ENCODE peak calls at places on chromosomes 3 and 15, in four cellular contexts. N is fibroblast of pulmonary artery, X is iPS DF 6.9, D is NCI-H1694. E is an unnamed sample.

GRCh38 chr3:67044955-67045354 is 46.8 kb downstream of the KBTBD8 start:
- DNase-seq in D (no peak), X (no peak), N (no peak), E (peak; percentile 36)

GRCh38 chr3:136626448-136626847 is 125.7 kb downstream of the STAG1 start:
- DNase-seq in D (no peak), X (no peak), N (no peak), E (no peak)

GRCh38 chr3:115239717-115240116 is 92.6 kb upstream of the ZBTB20 start:
- DNase-seq in X (no peak), D (no peak), N (peak; percentile 99), E (peak; percentile 99)

GRCh38 chr3:28117598-28117997 is 123.8 kb upstream of the CMC1 start:
- DNase-seq in N (no peak), X (no peak), D (no peak), E (no peak)

GRCh38 chr3:97662264-97662663 is 102.3 kb upstream of the ARL6 start:
- DNase-seq in X (no peak), D (no peak), N (no peak), E (no peak)

GRCh38 chr3:195450731-195451229 is 8.0 kb upstream of the ACAP2 start:
- DNase-seq in X (no peak), N (peak; percentile 97), D (no peak), E (peak; percentile 24)

GRCh38 chr3:58518304-58518789 is 18.6 kb downstream of the ACOX2 start:
- DNase-seq in D (no peak), N (no peak), X (no peak), E (no peak)

GRCh38 chr3:123620338-123620737 is 35.5 kb upstream of the HACD2 start:
- DNase-seq in D (no peak), N (peak; percentile 17), X (no peak), E (peak; percentile 63)

GRCh38 chr3:190684776-190685175 is 170.9 kb downstream of the IL1RAP start:
- DNase-seq in N (no peak), D (no peak), X (no peak), E (no peak)

GRCh38 chr15:66298803-66299251 is 5.5 kb downstream of the DIS3L start:
- DNase-seq in D (peak; percentile 94), N (no peak), X (no peak), E (peak; percentile 6)

GRCh38 chr3:105780114-105780513 is 88.7 kb downstream of the CBLB start:
- DNase-seq in D (no peak), X (no peak), N (peak; percentile 75), E (no peak)

GRCh38 chr3:138442433-138442832 is 8.0 kb downstream of the ESYT3 start:
- DNase-seq in N (peak; percentile 46), X (no peak), D (no peak), E (peak; percentile 31)

GRCh38 chr15:55800216-55800615 is 57.3 kb upstream of the PRTG start:
- DNase-seq in D (no peak), N (no peak), X (no peak), E (no peak)

GRCh38 chr3:16476636-16477035 is 36.9 kb downstream of the RFTN1 start:
- DNase-seq in N (peak; percentile 92), D (no peak), X (no peak), E (peak; percentile 98)

GRCh38 chr3:108471346-108471935 is 39.0 kb downstream of the MYH15 start:
- DNase-seq in D (no peak), X (no peak), N (peak; percentile 39), E (peak; percentile 25)

GRCh38 chr3:35184775-35185174 is 454.6 kb upstream of the ARPP21 start:
- DNase-seq in D (no peak), N (peak; percentile 96), X (no peak), E (peak; percentile 2)

GRCh38 chr15:49036650-49037545 is 9.3 kb downstream of the SECISBP2L start:
- DNase-seq in X (no peak), D (no peak), N (peak; percentile 26), E (peak; percentile 62)

GRCh38 chr3:114519415-114519814 is 225.6 kb downstream of the TIGIT start:
- DNase-seq in D (no peak), N (peak; percentile 95), X (peak; percentile 25), E (peak; percentile 77)

GRCh38 chr15:77482570-77482969 is 61.9 kb downstream of the HMG20A start:
- DNase-seq in N (peak; percentile 85), X (no peak), D (no peak), E (peak; percentile 78)

GRCh38 chr3:72591522-72592421 is 256.5 kb downstream of the SHQ1 start:
- DNase-seq in N (peak; percentile 56), X (no peak), D (no peak), E (peak; percentile 89)

GRCh38 chr3:23805881-23806321 is at the start of gene UBE2E1:
- DNase-seq in D (no peak), N (peak; percentile 78), X (no peak), E (peak; percentile 75)

GRCh38 chr15:71448688-71449114 is 333.4 kb downstream of the THSD4 start:
- DNase-seq in N (peak; percentile 83), D (peak; percentile 66), X (peak; percentile 60), E (peak; percentile 79)